ENCODE peak calls at places on chromosomes 12 and 14, in five cellular contexts. One of them, this sample, is unnamed.

GRCh38 chr12:12007001-12007712 is 63.6 kb upstream of the BCL2L14 start:
- DNase-seq in OCI-LY7: no peak
- DNase-seq in WERI-Rb-1: no peak
- DNase-seq in mammary epithelial cell: peak
- DNase-seq in upper lobe of right lung: no peak
- DNase-seq in this sample: peak

GRCh38 chr12:4116251-4117111 is 157.1 kb upstream of the CCND2 start:
- DNase-seq in WERI-Rb-1: no peak
- DNase-seq in mammary epithelial cell: peak
- DNase-seq in upper lobe of right lung: no peak
- DNase-seq in OCI-LY7: peak
- DNase-seq in this sample: peak

GRCh38 chr14:74784634-74785033 is 21.5 kb downstream of the YLPM1 start:
- DNase-seq in upper lobe of right lung: no peak
- DNase-seq in WERI-Rb-1: no peak
- DNase-seq in mammary epithelial cell: no peak
- DNase-seq in OCI-LY7: no peak
- DNase-seq in this sample: no peak

GRCh38 chr14:63204407-63205280 is at the start of gene RHOJ:
- DNase-seq in WERI-Rb-1: no peak
- DNase-seq in mammary epithelial cell: peak
- DNase-seq in OCI-LY7: no peak
- DNase-seq in upper lobe of right lung: no peak
- DNase-seq in this sample: peak

GRCh38 chr12:80939231-80939950 is 1.7 kb upstream of the LIN7A start:
- DNase-seq in mammary epithelial cell: no peak
- DNase-seq in OCI-LY7: no peak
- DNase-seq in upper lobe of right lung: no peak
- DNase-seq in WERI-Rb-1: peak
- DNase-seq in this sample: peak

GRCh38 chr12:122871851-122872785 is 23.8 kb downstream of the VPS37B start:
- DNase-seq in upper lobe of right lung: no peak
- DNase-seq in WERI-Rb-1: peak
- DNase-seq in OCI-LY7: peak
- DNase-seq in mammary epithelial cell: peak
- DNase-seq in this sample: peak

GRCh38 chr12:104507672-104508071 is 50.9 kb downstream of the CHST11 start:
- DNase-seq in OCI-LY7: no peak
- DNase-seq in WERI-Rb-1: no peak
- DNase-seq in upper lobe of right lung: no peak
- DNase-seq in mammary epithelial cell: no peak
- DNase-seq in this sample: no peak

GRCh38 chr14:91897121-91897701 is 29.9 kb upstream of the TC2N start:
- DNase-seq in upper lobe of right lung: peak
- DNase-seq in OCI-LY7: no peak
- DNase-seq in mammary epithelial cell: peak
- DNase-seq in WERI-Rb-1: no peak
- DNase-seq in this sample: peak

GRCh38 chr12:109696485-109697269 is 16.9 kb upstream of the FAM222A start:
- DNase-seq in OCI-LY7: no peak
- DNase-seq in mammary epithelial cell: no peak
- DNase-seq in WERI-Rb-1: no peak
- DNase-seq in upper lobe of right lung: no peak
- DNase-seq in this sample: no peak

GRCh38 chr12:66751432-66752113 is 72.7 kb upstream of the GRIP1 start:
- DNase-seq in upper lobe of right lung: no peak
- DNase-seq in WERI-Rb-1: no peak
- DNase-seq in OCI-LY7: no peak
- DNase-seq in mammary epithelial cell: peak
- DNase-seq in this sample: no peak

GRCh38 chr12:6278439-6279255 is 31.8 kb upstream of the PLEKHG6 start:
- DNase-seq in OCI-LY7: peak
- DNase-seq in upper lobe of right lung: peak
- DNase-seq in mammary epithelial cell: peak
- DNase-seq in WERI-Rb-1: peak
- DNase-seq in this sample: peak

GRCh38 chr12:41563044-41563443 is 374.9 kb downstream of the PDZRN4 start:
- DNase-seq in OCI-LY7: no peak
- DNase-seq in mammary epithelial cell: no peak
- DNase-seq in WERI-Rb-1: no peak
- DNase-seq in upper lobe of right lung: no peak
- DNase-seq in this sample: no peak

GRCh38 chr14:92105845-92106094 is 612 bp downstream of the ATXN3 start:
- DNase-seq in upper lobe of right lung: peak
- DNase-seq in WERI-Rb-1: no peak
- DNase-seq in OCI-LY7: peak
- DNase-seq in mammary epithelial cell: no peak
- DNase-seq in this sample: peak

GRCh38 chr12:23757541-23757962 is 191.9 kb downstream of the SOX5 start:
- DNase-seq in OCI-LY7: no peak
- DNase-seq in mammary epithelial cell: no peak
- DNase-seq in upper lobe of right lung: no peak
- DNase-seq in WERI-Rb-1: no peak
- DNase-seq in this sample: peak

GRCh38 chr12:121334513-121335343 is 17.5 kb downstream of the ANAPC5 start:
- DNase-seq in WERI-Rb-1: no peak
- DNase-seq in OCI-LY7: peak
- DNase-seq in mammary epithelial cell: peak
- DNase-seq in upper lobe of right lung: no peak
- DNase-seq in this sample: peak
- TF ChIP-seq CTCF in WERI-Rb-1: peak
- TF ChIP-seq CTCF in OCI-LY7: peak
- TF ChIP-seq CTCF in mammary epithelial cell: peak
- TF ChIP-seq CTCF in upper lobe of right lung: peak
- TF ChIP-seq CTCF in this sample: peak

DNA sequence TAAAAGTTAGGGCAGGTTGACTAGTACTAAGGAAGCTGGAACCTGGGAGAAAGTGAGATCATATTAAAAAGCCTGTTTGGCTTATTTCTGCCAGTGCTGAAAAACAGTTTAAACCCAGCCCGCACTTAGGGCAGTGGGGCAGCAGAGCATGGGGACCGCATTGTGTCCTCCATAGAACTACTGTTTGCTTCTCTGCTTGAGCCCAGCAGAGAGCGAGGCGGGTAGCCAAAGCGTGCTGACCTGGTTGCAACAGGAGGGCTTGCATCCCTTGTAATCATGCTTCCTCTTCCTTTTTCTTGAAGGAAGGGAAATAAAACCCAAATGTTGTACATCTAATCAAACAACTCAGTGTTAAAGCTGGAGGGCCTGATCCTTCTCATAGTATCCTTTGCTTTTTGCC is 82.5 kb upstream of the HOXC13 start:
- DNase-seq in WERI-Rb-1: no peak
- DNase-seq in OCI-LY7: no peak
- DNase-seq in mammary epithelial cell: no peak
- DNase-seq in upper lobe of right lung: no peak
- DNase-seq in this sample: no peak
- H3K4me3 ChIP-seq in WERI-Rb-1: no peak
- H3K4me3 ChIP-seq in OCI-LY7: no peak
- H3K4me3 ChIP-seq in mammary epithelial cell: no peak
- H3K4me3 ChIP-seq in upper lobe of right lung: no peak
- H3K4me3 ChIP-seq in this sample: no peak

DNA sequence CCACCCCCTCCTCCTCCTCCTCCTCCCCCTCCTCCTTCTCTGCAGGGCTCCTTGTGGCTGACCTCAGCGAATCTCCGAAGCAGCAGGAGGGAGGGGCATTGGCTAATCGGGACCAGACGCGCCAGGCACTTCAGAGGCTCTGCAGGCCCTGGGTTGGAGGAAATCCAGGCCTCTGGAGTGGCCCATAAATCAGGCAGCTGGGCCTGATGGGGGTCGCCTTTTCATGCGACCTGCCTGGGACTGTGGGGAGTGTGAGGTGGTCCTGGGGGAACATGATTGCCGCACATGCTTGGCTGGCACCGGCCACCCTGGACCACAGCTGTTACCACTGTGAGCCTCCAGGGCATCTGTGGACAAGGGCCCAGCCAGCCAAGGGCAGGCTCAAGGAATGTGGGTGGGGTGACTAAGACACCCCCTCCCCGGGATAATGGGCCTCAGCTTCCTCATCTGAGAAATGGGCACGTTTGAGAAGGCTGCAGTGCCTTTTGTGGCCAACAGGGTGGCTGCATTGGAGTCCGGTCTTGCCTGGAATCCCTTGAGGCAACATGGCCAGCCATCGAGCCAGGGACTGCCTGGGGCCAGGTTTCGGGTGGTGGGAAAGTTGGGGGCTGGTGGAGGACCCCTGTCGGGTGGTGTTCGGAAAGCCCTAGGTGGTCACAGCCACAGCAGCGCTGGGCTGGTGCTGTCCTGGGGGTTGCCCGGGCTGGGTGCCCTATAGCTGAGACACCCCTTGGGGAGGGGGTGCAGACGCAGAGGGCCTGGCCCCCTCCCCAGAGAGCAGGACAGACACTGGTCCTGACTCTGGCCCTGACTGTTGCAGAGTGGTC is 12.0 kb downstream of the KIF26A start:
- DNase-seq in mammary epithelial cell: no peak
- DNase-seq in upper lobe of right lung: no peak
- DNase-seq in WERI-Rb-1: peak
- DNase-seq in OCI-LY7: no peak
- DNase-seq in this sample: no peak
- TF ChIP-seq CTCF in mammary epithelial cell: no peak
- TF ChIP-seq CTCF in upper lobe of right lung: no peak
- TF ChIP-seq CTCF in WERI-Rb-1: peak
- TF ChIP-seq CTCF in OCI-LY7: no peak
- TF ChIP-seq CTCF in this sample: peak

GRCh38 chr12:53279283-53279869 is 11.3 kb downstream of the ESPL1 start:
- DNase-seq in upper lobe of right lung: no peak
- DNase-seq in OCI-LY7: no peak
- DNase-seq in mammary epithelial cell: no peak
- DNase-seq in WERI-Rb-1: no peak
- DNase-seq in this sample: no peak
- H3K4me3 ChIP-seq in upper lobe of right lung: no peak
- H3K4me3 ChIP-seq in OCI-LY7: no peak
- H3K4me3 ChIP-seq in mammary epithelial cell: no peak
- H3K4me3 ChIP-seq in WERI-Rb-1: no peak
- H3K4me3 ChIP-seq in this sample: no peak

GRCh38 chr12:92574046-92574783 is 128.6 kb upstream of the PLEKHG7 start:
- DNase-seq in mammary epithelial cell: peak
- DNase-seq in upper lobe of right lung: no peak
- DNase-seq in OCI-LY7: peak
- DNase-seq in WERI-Rb-1: peak
- DNase-seq in this sample: no peak
- TF ChIP-seq CTCF in mammary epithelial cell: peak
- TF ChIP-seq CTCF in upper lobe of right lung: peak
- TF ChIP-seq CTCF in OCI-LY7: peak
- TF ChIP-seq CTCF in WERI-Rb-1: peak
- TF ChIP-seq CTCF in this sample: peak

GRCh38 chr12:54429014-54429471 is 10.0 kb upstream of the ITGA5 start:
- DNase-seq in OCI-LY7: no peak
- DNase-seq in mammary epithelial cell: no peak
- DNase-seq in upper lobe of right lung: no peak
- DNase-seq in WERI-Rb-1: no peak
- DNase-seq in this sample: no peak

GRCh38 chr12:54432815-54433164 is 13.7 kb upstream of the ITGA5 start:
- DNase-seq in mammary epithelial cell: no peak
- DNase-seq in WERI-Rb-1: no peak
- DNase-seq in upper lobe of right lung: no peak
- DNase-seq in OCI-LY7: no peak
- DNase-seq in this sample: no peak

GRCh38 chr12:54430471-54431075 is 11.5 kb upstream of the ITGA5 start:
- DNase-seq in WERI-Rb-1: no peak
- DNase-seq in mammary epithelial cell: no peak
- DNase-seq in upper lobe of right lung: no peak
- DNase-seq in OCI-LY7: no peak
- DNase-seq in this sample: no peak

GRCh38 chr12:54428050-54429013 is 9.3 kb upstream of the ITGA5 start:
- DNase-seq in WERI-Rb-1: no peak
- DNase-seq in OCI-LY7: no peak
- DNase-seq in upper lobe of right lung: no peak
- DNase-seq in mammary epithelial cell: peak
- DNase-seq in this sample: peak

DNA sequence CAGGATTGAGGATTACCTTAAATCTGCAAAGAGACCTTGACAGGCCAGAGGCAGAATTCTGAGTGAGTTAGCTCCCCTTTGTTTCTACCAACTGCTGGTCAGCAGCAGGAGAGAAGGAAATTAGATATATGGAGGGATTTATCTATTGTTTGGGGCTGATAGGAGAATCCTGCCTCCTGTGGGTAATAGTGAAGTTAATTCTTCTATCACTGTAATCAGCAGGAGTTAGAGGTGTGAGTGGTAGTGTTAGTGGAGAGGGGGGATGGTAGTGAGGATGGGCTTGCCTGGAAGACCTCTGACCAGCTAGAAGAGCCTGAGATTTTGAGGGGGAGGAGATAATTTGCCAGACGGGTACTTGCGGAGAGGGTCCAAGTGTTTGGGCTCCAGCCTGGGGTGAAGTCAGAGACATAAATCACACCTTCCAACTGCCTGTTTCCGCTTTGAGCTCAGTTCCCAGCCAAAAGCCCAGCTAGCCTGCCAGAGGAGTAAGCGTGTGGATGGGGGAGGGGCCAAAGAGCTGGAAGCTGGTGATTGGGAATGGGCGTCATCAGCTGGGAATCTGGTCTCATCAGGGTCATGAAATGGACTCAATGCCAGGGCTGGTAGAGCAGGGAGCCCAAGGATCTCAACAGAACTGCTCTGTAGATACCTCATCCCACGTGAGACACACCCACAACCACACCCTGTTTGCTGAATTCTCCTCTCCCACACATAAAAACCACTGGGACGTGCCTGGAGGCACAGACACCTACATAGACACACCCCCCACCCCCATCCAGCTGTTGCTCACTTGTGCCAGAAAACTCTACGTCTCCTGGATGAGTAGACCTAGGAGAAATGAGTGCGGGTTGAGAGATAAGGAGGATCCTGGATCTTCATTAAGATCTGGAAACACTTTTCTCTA is 13.1 kb upstream of the ITGA5 start:
- DNase-seq in upper lobe of right lung: no peak
- DNase-seq in mammary epithelial cell: peak
- DNase-seq in WERI-Rb-1: peak
- DNase-seq in OCI-LY7: no peak
- DNase-seq in this sample: peak
- H3K4me3 ChIP-seq in upper lobe of right lung: no peak
- H3K4me3 ChIP-seq in mammary epithelial cell: no peak
- H3K4me3 ChIP-seq in WERI-Rb-1: peak
- H3K4me3 ChIP-seq in OCI-LY7: no peak
- H3K4me3 ChIP-seq in this sample: no peak

GRCh38 chr14:80356413-80356812 is 145.1 kb upstream of the DIO2 start:
- DNase-seq in WERI-Rb-1: peak
- DNase-seq in upper lobe of right lung: no peak
- DNase-seq in mammary epithelial cell: no peak
- DNase-seq in OCI-LY7: peak
- DNase-seq in this sample: peak
- TF ChIP-seq CTCF in WERI-Rb-1: peak
- TF ChIP-seq CTCF in upper lobe of right lung: no peak
- TF ChIP-seq CTCF in mammary epithelial cell: peak
- TF ChIP-seq CTCF in OCI-LY7: peak
- TF ChIP-seq CTCF in this sample: peak

GRCh38 chr12:56104815-56105476 is 587 bp downstream of the PA2G4 start:
- DNase-seq in mammary epithelial cell: no peak
- DNase-seq in WERI-Rb-1: no peak
- DNase-seq in OCI-LY7: peak
- DNase-seq in upper lobe of right lung: no peak
- DNase-seq in this sample: peak

GRCh38 chr12:56104109-56104814 is at the start of gene PA2G4:
- DNase-seq in WERI-Rb-1: peak
- DNase-seq in upper lobe of right lung: peak
- DNase-seq in mammary epithelial cell: peak
- DNase-seq in OCI-LY7: peak
- DNase-seq in this sample: peak

GRCh38 chr12:56103066-56103711 is 1.2 kb upstream of the PA2G4 start:
- DNase-seq in upper lobe of right lung: no peak
- DNase-seq in OCI-LY7: no peak
- DNase-seq in WERI-Rb-1: no peak
- DNase-seq in mammary epithelial cell: no peak
- DNase-seq in this sample: no peak

GRCh38 chr12:56102683-56103065 is 1.7 kb upstream of the PA2G4 start:
- DNase-seq in WERI-Rb-1: no peak
- DNase-seq in mammary epithelial cell: no peak
- DNase-seq in OCI-LY7: no peak
- DNase-seq in upper lobe of right lung: no peak
- DNase-seq in this sample: no peak

GRCh38 chr12:56103823-56104108 is 593 bp upstream of the PA2G4 start:
- DNase-seq in OCI-LY7: no peak
- DNase-seq in WERI-Rb-1: no peak
- DNase-seq in mammary epithelial cell: no peak
- DNase-seq in upper lobe of right lung: no peak
- DNase-seq in this sample: no peak
- H3K4me3 ChIP-seq in OCI-LY7: peak
- H3K4me3 ChIP-seq in WERI-Rb-1: peak
- H3K4me3 ChIP-seq in mammary epithelial cell: peak
- H3K4me3 ChIP-seq in upper lobe of right lung: peak
- H3K4me3 ChIP-seq in this sample: peak